ENCODE peak calls at places on chromosomes 3 and 15, in seven cellular contexts. J, S, D, B, M, I and W are unnamed samples.

GRCh38 chr3:72488736-72489030 is 359.6 kb downstream of the SHQ1 start:
- DNase-seq in J (peak; percentile 78), S (no peak), D (no peak), B (peak; percentile 51), M (no peak), I (no peak), W (no peak)

GRCh38 chr3:125141596-125142417 is 70.7 kb downstream of the SLC12A8 start:
- DNase-seq in J (peak; percentile 69), S (peak; percentile 88), D (peak; percentile 80), B (no peak), M (peak; percentile 80), I (no peak), W (no peak)

GRCh38 chr3:5317572-5317971 is 130.1 kb downstream of the EDEM1 start:
- DNase-seq in J (peak; percentile 8), S (no peak), D (no peak), B (peak; percentile 9), M (peak; percentile 33), I (no peak), W (no peak)

GRCh38 chr3:63818282-63819150 is 583 bp upstream of the C3orf49 start:
- DNase-seq in J (peak; percentile 78), S (peak; percentile 83), D (peak; percentile 82), B (peak; percentile 54), M (peak; percentile 83), I (peak; percentile 28), W (peak; percentile 68)

GRCh38 chr15:94080416-94080815 is 150.9 kb upstream of the MCTP2 start:
- DNase-seq in J (peak; percentile 93), S (peak; percentile 59), D (no peak), B (peak; percentile 84), M (no peak), I (no peak), W (no peak)

GRCh38 chr3:10968390-10968789 is 24.2 kb upstream of the SLC6A1 start:
- DNase-seq in J (no peak), S (peak; percentile 24), D (no peak), B (no peak), M (no peak), I (no peak), W (no peak)

GRCh38 chr15:91849749-91850161 is 3.8 kb upstream of the SLCO3A1 start:
- DNase-seq in J (peak; percentile 73), S (peak; percentile 67), D (peak; percentile 26), B (peak; percentile 64), M (peak; percentile 37), I (peak; percentile 35), W (peak; percentile 63)

GRCh38 chr15:74336061-74337005 is 31.1 kb downstream of the CYP11A1 start:
- DNase-seq in J (peak; percentile 69), S (no peak), D (no peak), B (peak; percentile 42), M (no peak), I (no peak), W (no peak)

DNA sequence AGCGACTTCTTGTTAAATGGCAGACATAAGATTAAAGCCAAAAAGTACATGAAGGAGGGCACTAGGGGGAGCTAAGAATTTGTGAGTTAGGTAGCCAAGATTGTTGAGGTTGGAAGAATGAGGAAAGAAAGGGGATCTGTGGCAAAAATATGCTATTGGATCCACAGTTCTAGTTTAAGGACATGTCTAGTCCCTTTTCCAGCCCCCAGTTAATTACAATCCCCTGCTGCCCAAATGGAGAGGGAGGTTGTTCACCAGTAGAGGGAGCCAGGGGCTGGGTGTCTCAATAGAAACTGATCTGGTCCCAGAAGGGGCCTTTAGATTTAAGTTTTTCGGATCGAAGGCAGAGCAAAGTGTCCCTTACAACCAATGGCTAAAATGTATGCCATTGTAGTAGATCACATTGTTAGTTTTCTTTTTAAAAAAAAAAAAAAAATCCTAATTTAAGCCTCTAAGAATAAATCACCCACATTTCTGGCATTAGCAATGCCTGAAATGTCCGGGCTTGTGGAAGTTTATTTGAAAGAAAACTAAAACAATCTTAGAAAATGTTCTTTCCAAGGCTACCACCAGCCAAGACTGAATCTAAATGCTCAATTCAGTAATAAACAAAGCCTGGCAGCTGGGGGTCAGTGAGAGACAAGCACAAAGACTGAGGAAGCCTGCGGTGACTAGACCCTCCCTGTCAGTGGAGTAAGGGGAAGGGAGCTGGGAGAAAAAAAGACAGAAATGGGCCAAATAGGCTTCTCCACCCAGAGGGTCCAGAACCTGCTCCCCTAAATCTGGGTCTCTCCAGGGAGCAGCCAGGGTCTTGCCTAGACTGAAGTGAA is 7.1 kb downstream of the COL8A1 start:
- DNase-seq in J (peak; percentile 76), S (peak; percentile 74), D (peak; percentile 59), B (peak; percentile 58), M (no peak), I (peak; percentile 18), W (peak; percentile 0)
- TF ChIP-seq EZH2phosphoT487 in J (no peak), S (no peak), D (no peak), B (no peak), M (no peak), I (no peak), W (no peak)

DNA sequence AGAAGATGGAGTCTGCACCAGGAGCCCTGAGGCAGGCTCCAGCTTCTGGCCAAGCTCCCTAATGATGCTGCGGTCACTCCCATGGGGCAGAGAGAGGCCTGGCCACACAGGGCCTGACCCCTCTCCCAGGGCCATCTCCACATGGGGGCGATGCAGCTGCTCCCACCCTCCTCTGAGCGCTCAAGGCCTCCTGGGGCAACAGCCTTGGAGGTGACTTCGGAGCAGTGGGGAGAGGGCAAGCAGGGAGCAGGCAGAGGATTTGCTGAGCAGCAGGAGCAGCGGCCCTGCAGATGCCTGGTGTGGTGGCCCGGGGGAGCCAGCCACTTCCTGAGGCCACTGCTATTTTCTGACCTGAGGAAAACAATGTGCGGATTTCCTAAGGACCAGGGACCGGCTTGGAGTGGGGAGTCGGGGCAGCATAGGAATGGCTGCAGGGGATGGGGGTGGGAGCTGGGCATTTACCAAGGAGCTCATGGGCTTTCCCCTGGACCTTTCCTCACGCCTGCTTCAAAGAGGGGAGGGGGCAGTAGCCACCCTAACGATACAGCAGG is 81.6 kb upstream of the RPL32 start:
- DNase-seq in J (no peak), S (no peak), D (no peak), B (no peak), M (no peak), I (no peak), W (no peak)
- H3K27ac ChIP-seq in J (no peak overlapping the region), S (no peak overlapping the region), D (no peak overlapping the region), B (no peak overlapping the region), M (no peak overlapping the region), I (no peak overlapping the region), W (no peak overlapping the region)

DNA sequence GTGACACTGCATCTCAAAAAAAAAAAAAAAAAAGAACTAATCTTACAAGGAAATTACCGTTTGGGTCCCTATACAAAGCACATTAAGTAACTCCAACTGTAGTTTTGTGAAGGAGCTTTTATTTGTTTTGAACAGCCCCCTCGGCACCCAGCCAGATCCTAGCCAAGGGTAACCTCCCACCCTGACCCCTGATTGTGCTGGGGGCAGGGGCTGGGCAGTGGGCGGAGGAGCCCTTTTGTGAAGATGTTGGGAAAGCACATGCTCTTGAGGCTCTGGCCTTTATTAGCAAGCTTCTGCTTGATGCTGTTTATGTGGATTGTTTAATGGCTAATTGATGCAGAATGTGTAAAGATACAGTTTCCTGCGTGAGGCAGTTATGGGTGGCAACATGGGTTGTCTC is 136.4 kb downstream of the MAP2K5 start:
- DNase-seq in J (no peak), S (no peak), D (peak; percentile 39), B (no peak), M (no peak), I (no peak), W (no peak)
- TF ChIP-seq EZH2phosphoT487 in J (no peak), S (no peak), D (no peak), B (no peak), M (no peak), I (no peak), W (no peak)

DNA sequence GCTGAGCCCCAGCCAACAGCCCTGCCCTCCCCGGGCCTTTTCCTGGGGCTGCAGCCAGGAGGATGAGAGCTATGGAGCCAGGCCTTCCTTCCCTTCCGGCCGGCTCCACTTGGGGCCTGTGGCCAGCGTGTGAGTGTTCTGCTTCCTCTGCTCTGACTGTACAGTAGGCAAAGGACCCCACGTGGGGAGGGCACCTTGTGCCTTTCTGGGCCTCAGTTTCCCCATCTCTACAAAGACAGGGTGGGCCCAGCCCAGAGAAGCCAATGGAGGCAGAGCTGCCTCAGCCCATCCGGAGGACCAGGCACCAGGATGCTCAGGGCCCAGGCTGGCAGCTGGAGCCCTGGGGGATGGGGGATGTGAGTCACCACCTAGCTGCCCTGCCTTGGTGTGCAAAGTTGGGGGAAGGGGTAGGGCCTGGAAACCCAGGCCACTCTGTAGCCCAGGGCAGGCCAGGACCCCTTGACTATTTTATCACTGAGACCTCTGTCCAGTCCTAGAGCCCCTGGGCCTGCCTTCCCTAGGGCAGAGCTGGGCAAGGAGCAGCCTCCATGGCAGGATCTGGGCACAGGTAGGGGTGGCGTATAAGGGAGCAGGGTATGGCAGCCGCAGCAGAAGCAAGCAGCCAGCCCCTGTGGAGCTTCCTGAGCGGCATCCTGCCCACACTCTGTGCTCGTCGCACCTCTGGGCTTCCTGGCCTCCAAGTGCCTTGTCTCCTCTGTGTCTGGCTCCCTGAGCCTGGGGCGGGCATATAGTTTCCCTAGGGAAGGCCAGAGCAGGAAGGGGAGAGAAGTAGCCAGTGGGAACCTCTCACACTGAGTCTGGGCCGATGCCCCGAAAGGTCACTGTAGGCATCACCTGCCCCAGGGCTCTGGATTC is 1.8 kb downstream of the PSTPIP1 start:
- DNase-seq in J (peak; percentile 77), S (no peak), D (no peak), B (peak; percentile 41), M (no peak), I (no peak), W (no peak)
- H3K27ac ChIP-seq in J (peak overlapping the region; percentile 26), S (no peak overlapping the region), D (no peak overlapping the region), B (no peak overlapping the region), M (no peak overlapping the region), I (no peak overlapping the region), W (no peak overlapping the region)

DNA sequence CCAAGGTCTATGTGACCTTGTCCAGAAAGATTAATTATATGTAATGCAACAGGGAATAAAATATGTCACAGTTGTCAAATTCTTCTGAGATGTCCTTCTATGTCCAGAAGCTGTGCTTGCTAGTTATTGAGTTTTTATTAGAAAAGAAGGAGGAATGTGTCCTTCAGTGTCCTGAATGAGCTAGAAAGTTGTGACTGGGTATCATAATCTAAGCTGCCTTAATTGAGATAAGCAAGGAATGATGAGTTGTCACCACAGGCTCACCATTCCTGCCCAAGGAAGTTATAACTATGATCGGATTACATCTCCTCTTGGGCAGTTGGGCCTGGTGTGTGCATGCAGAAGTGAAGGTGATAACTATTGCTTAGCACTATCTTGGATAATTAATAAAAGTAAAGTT is 21.8 kb downstream of the ARL14 start:
- DNase-seq in J (no peak), S (no peak), D (no peak), B (no peak), M (no peak), I (no peak), W (no peak)
- TF ChIP-seq EZH2phosphoT487 in J (no peak), S (no peak), D (no peak), B (no peak), M (no peak), I (no peak), W (no peak)

DNA sequence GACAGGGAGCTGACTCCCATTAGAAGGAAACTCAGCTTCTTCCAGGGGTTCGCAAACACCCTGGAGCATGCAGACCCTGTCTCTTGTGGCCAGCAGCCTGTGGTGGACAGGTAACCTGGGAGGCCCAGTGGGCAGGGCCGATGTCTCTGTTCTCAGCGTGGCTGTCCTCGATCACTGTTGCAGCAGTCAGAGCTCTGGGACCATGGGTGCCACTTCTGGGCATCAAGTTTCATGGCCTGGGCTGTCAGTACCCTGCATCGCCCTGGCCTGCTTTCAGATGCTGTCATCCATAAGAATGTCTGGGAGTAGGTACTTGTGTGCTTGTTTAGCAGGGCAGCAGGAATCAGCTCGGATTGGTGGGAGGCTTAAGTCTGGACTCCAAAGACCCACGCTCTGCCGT is 54.4 kb downstream of the SLC6A6 start:
- DNase-seq in J (no peak), S (no peak), D (no peak), B (no peak), M (no peak), I (no peak), W (no peak)
- H3K27ac ChIP-seq in J (no peak overlapping the region), S (no peak overlapping the region), D (no peak overlapping the region), B (no peak overlapping the region), M (no peak overlapping the region), I (no peak overlapping the region), W (no peak overlapping the region)

GRCh38 chr15:41154412-41154811 is 38.3 kb upstream of the INO80 start:
- DNase-seq in J (no peak), S (no peak), D (no peak), B (peak; percentile 79), M (no peak), I (no peak), W (no peak)
- TF ChIP-seq EZH2phosphoT487 in J (no peak), S (no peak), D (no peak), B (no peak), M (no peak), I (no peak), W (no peak)